ENCODE peak calls at places on chromosomes 7 and 10, in five cellular contexts. P is aorta; H is SW480; I is stimulated activated CD8-positive, alpha-beta memory T cell treated with anti-CD3 and anti-CD28 coated beads, Interleukin-2, amount 100 ng/mL, for 48 hours; D is HCT116. R is an unnamed sample.
A peak's percentile ranks its signal among the peaks of the same experiment; 100 is the strongest.

GRCh38 chr7:128849804-128850490 is 12.7 kb upstream of the ATP6V1F start:
- DNase-seq in P (no peak), I (no peak), H (no peak), D (no peak), R (no peak)

GRCh38 chr7:44259547-44260457 is 59.0 kb downstream of the YKT6 start:
- DNase-seq in D (no peak), P (peak; percentile 90), H (no peak), I (no peak), R (no peak)

GRCh38 chr7:127252736-127253288 is at the start of gene GRM8:
- DNase-seq in I (no peak), H (peak; percentile 65), D (no peak), P (peak; percentile 87), R (no peak)

GRCh38 chr10:78529262-78529661 is 495.6 kb downstream of the RPS24 start:
- DNase-seq in P (no peak), I (no peak), H (no peak), D (no peak), R (no peak)

GRCh38 chr10:62916157-62916603 is 100.0 kb upstream of the EGR2 start:
- DNase-seq in P (no peak), D (no peak), I (no peak), H (peak; percentile 35), R (no peak)

GRCh38 chr7:131897016-131897789 is 340.8 kb upstream of the PODXL start:
- DNase-seq in H (no peak), P (no peak), I (no peak), D (peak; percentile 12), R (peak; percentile 45)

GRCh38 chr7:105690286-105690915 is 109.1 kb upstream of the EFCAB10 start:
- DNase-seq in D (no peak), P (no peak), H (no peak), I (no peak), R (no peak)

GRCh38 chr10:103480521-103480920 is 1.5 kb upstream of the CALHM3 start:
- DNase-seq in I (no peak), H (no peak), D (no peak), P (no peak), R (no peak)

GRCh38 chr7:65441010-65441409 is 67.4 kb downstream of the ZNF92 start:
- DNase-seq in P (no peak), I (no peak), H (peak; percentile 26), D (no peak), R (no peak)

GRCh38 chr10:59557642-59558041 is 152.0 kb downstream of the SLC16A9 start:
- DNase-seq in P (no peak), H (no peak), D (no peak), I (no peak), R (no peak)

GRCh38 chr7:151113344-151114150 is 27.3 kb downstream of the AGAP3 start:
- DNase-seq in I (no peak), D (peak; percentile 76), P (no peak), H (peak; percentile 57), R (peak; percentile 62)

GRCh38 chr10:35942052-35942451 is 300.0 kb upstream of the FZD8 start:
- DNase-seq in H (no peak), I (no peak), D (no peak), P (no peak), R (no peak)

R was measured in left lung.